ENCODE peak calls at places on chromosome 3, in seven cellular contexts. D, F, J, U, W, Y and V are unnamed samples.
A peak's percentile ranks its signal among the peaks of the same experiment; 100 is the strongest.

GRCh38 chr3:7456376-7456775 is 595.5 kb downstream of the GRM7 start:
- DNase-seq in D (no peak), F (no peak), J (no peak), U (no peak), W (no peak), Y (no peak), V (no peak)

GRCh38 chr3:54630111-54630623 is 297.7 kb downstream of the LRTM1 start:
- DNase-seq in D (no peak), F (no peak), J (no peak), U (no peak), W (no peak), Y (peak; percentile 52), V (peak; percentile 77)

GRCh38 chr3:155944081-155944480 is 73.6 kb downstream of the GMPS start:
- DNase-seq in D (no peak), F (no peak), J (no peak), U (no peak), W (no peak), Y (no peak), V (no peak)

GRCh38 chr3:150078983-150079739 is 108.5 kb upstream of the PFN2 start:
- DNase-seq in D (no peak), F (no peak), J (no peak), U (no peak), W (no peak), Y (no peak), V (no peak)

GRCh38 chr3:29441422-29441821 is 160.6 kb downstream of the RBMS3 start:
- DNase-seq in D (no peak), F (no peak), J (no peak), U (no peak), W (no peak), Y (no peak), V (no peak)

GRCh38 chr3:24496529-24497482 is 2.2 kb upstream of the THRB start:
- DNase-seq in D (peak; percentile 92), F (peak; percentile 40), J (peak; percentile 76), U (no peak), W (peak; percentile 85), Y (peak; percentile 89), V (peak; percentile 84)

GRCh38 chr3:144843099-144843498 is 871.5 kb downstream of the DIPK2A start:
- DNase-seq in D (no peak), F (no peak), J (no peak), U (no peak), W (no peak), Y (peak; percentile 52), V (no peak)

GRCh38 chr3:194879126-194879887 is 193.6 kb downstream of the FAM43A start:
- DNase-seq in D (no peak), F (no peak), J (no peak), U (no peak), W (no peak), Y (no peak), V (peak; percentile 10)

GRCh38 chr3:39809181-39809994 is at the start of gene MYRIP:
- DNase-seq in D (peak; percentile 77), F (peak; percentile 67), J (peak; percentile 84), U (peak; percentile 40), W (peak; percentile 55), Y (peak; percentile 89), V (peak; percentile 86)